ENCODE peak calls at places on chromosomes 12 and 14, in nine cellular contexts. I, U, D, V, Q, A, H, O and L are unnamed samples.
A peak's percentile ranks its signal among the peaks of the same experiment; 100 is the strongest.

GRCh38 chr12:131620520-131620919 is 90.4 kb upstream of the SFSWAP start:
- DNase-seq in U (no peak), O (no peak), Q (no peak), A (no peak), D (no peak), V (no peak), I (no peak), H (no peak), L (no peak)

GRCh38 chr14:32702571-32702970 is 236.1 kb upstream of the NPAS3 start:
- DNase-seq in V (peak; percentile 43), O (no peak), Q (peak; percentile 15), I (peak; percentile 11), A (peak; percentile 10), U (no peak), D (no peak), H (peak; percentile 68), L (no peak)

GRCh38 chr12:42588981-42589464 is 523 bp downstream of the PRICKLE1 start:
- DNase-seq in V (peak; percentile 45), D (no peak), A (peak; percentile 33), O (peak; percentile 41), U (peak; percentile 38), I (no peak), Q (peak; percentile 13), H (peak; percentile 68), L (no peak)

GRCh38 chr12:22874151-22874550 is 249.2 kb downstream of the ETNK1 start:
- DNase-seq in I (no peak), U (no peak), D (no peak), O (no peak), A (no peak), H (no peak), Q (no peak), V (no peak), L (no peak)

GRCh38 chr12:62050785-62051184 is 209.4 kb upstream of the USP15 start:
- DNase-seq in D (no peak), A (no peak), O (no peak), I (no peak), Q (no peak), U (no peak), V (no peak), H (no peak), L (no peak)

GRCh38 chr12:48311313-48311712 is 39.4 kb downstream of the ZNF641 start:
- DNase-seq in V (no peak), I (no peak), A (no peak), O (no peak), D (no peak), Q (no peak), U (no peak), H (no peak), L (no peak)

GRCh38 chr12:115440438-115440837 is 756.5 kb upstream of the TBX3 start:
- DNase-seq in U (peak; percentile 71), O (peak; percentile 45), H (no peak), I (no peak), Q (no peak), D (peak; percentile 42), A (no peak), V (no peak), L (peak; percentile 80)

GRCh38 chr14:31307198-31307597 is 99.6 kb upstream of the HECTD1 start:
- DNase-seq in H (no peak), D (no peak), V (no peak), Q (no peak), A (no peak), O (no peak), I (no peak), U (no peak), L (no peak)

GRCh38 chr12:54357802-54358619 is 6.3 kb downstream of the GPR84 start:
- DNase-seq in H (no peak), A (no peak), I (no peak), U (no peak), O (no peak), Q (peak; percentile 32), V (no peak), D (no peak), L (no peak)

GRCh38 chr12:54360717-54361456 is 3.4 kb downstream of the GPR84 start:
- DNase-seq in U (peak; percentile 82), A (peak; percentile 86), O (peak; percentile 78), I (peak; percentile 70), H (no peak), Q (peak; percentile 84), V (peak; percentile 83), D (peak; percentile 87), L (no peak)

GRCh38 chr12:54358620-54358944 is 5.7 kb downstream of the GPR84 start:
- DNase-seq in H (no peak), A (no peak), V (no peak), U (no peak), Q (no peak), D (no peak), I (no peak), O (no peak), L (no peak)

GRCh38 chr12:54359762-54360351 is 4.4 kb downstream of the GPR84 start:
- DNase-seq in Q (no peak), I (no peak), U (no peak), H (no peak), O (no peak), A (no peak), V (no peak), D (no peak), L (no peak)

DNA sequence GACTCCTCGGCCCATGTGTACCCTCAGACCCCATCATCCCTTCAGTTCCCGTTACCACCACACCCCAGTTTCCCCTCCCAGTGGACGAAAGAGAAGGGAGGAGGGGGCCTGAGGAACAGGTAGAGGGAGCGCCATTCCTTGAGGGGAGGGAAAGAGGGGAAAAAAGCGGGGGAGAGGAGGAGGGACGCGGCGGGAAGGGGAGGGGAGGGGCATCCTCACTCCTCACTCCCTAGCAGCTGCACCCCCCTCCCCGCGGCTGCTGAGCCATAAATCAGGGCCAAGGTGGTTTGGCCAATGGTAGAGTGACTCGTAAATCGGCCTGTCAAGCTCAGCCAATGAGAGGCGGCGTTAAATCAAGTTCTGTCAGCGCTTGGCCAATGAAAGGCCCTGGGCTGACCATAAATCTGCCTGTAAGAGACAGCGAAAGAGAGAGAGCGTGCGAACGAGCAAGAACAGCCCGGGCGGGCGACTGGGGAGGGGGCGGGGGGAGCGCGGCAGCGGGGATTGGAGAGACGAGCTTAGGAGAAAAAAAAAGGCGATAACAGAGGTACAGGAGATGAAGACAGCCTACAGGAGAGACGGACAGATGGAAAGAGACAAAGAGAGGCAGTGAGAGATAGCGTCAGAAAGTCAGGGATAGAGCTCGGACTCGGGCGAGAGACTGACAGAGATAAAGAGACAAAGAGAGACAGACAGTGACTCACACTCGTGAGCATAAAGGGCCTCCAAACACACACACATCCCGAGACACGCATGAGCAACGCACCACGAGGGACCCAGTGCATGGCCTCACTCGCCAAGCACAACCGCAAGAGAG is 5.1 kb downstream of the GPR84 start:
- DNase-seq in D (peak; percentile 95), V (peak; percentile 97), Q (peak; percentile 96), U (peak; percentile 100), H (peak; percentile 97), A (peak; percentile 99), I (peak; percentile 96), O (peak; percentile 99), L (peak; percentile 88)
- TF ChIP-seq POLR2A in D (no peak), V (peak; percentile 18), Q (peak; percentile 26), U (peak; percentile 56), H (no peak), A (peak; percentile 58), I (peak; percentile 32), O (peak; percentile 38), L (peak; percentile 48)

GRCh38 chr14:56297449-56297848 is 179.2 kb downstream of the PELI2 start:
- DNase-seq in Q (no peak), V (no peak), H (no peak), I (no peak), U (no peak), O (no peak), A (no peak), D (no peak), L (no peak)

GRCh38 chr14:56295743-56296142 is 177.5 kb downstream of the PELI2 start:
- DNase-seq in I (no peak), V (no peak), O (no peak), D (no peak), A (no peak), Q (no peak), H (no peak), U (no peak), L (no peak)

GRCh38 chr14:56293506-56293905 is 175.3 kb downstream of the PELI2 start:
- DNase-seq in V (no peak), I (no peak), A (no peak), U (no peak), Q (no peak), D (no peak), O (no peak), H (no peak), L (no peak)

GRCh38 chr14:56290195-56290594 is 172.0 kb downstream of the PELI2 start:
- DNase-seq in I (no peak), H (no peak), Q (no peak), A (no peak), V (no peak), O (no peak), U (no peak), D (no peak), L (no peak)

GRCh38 chr14:56294125-56294524 is 175.9 kb downstream of the PELI2 start:
- DNase-seq in I (no peak), H (no peak), O (no peak), U (no peak), V (no peak), Q (no peak), D (no peak), A (peak; percentile 12), L (no peak)
- TF ChIP-seq POLR2A in I (no peak), H (no peak), O (no peak), U (no peak), V (no peak), Q (no peak), D (no peak), A (no peak), L (no peak)

DNA sequence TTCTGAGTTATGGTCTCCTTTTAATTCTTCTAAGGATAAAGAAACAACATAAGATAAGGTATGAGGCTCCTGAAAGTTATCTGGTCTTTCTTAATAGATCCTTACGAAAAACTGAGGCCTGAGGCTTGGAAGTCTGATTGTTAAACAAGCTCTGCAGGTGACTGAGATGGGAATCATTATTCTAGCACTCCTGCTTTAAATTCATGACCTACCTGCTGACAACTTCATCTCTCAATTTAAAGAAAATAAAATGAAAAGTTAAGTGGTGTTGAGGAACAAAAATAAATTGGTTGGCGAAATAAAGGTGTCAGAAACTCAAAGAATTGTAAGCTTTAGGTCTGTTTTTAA is 80.1 kb downstream of the FAR2 start:
- DNase-seq in O (no peak), Q (no peak), H (no peak), I (no peak), V (no peak), D (no peak), A (no peak), U (no peak), L (no peak)
- TF ChIP-seq POLR2A in O (no peak), Q (no peak), H (no peak), I (no peak), V (no peak), D (no peak), A (no peak), U (no peak), L (no peak)

GRCh38 chr14:50063876-50064420 is 52.4 kb downstream of the VCPKMT start:
- DNase-seq in I (no peak), D (no peak), A (no peak), V (no peak), Q (no peak), H (no peak), U (no peak), O (no peak), L (no peak)

GRCh38 chr14:50060871-50061663 is 55.3 kb downstream of the VCPKMT start:
- DNase-seq in D (no peak), O (peak; percentile 89), Q (peak; percentile 47), I (peak; percentile 72), A (peak; percentile 71), H (peak; percentile 79), V (peak; percentile 72), U (peak; percentile 95), L (peak; percentile 40)

GRCh38 chr14:50061664-50062437 is 54.5 kb downstream of the VCPKMT start:
- DNase-seq in H (no peak), A (peak; percentile 65), V (peak; percentile 32), Q (peak; percentile 79), O (no peak), I (no peak), U (peak; percentile 56), D (peak; percentile 61), L (peak; percentile 30)

GRCh38 chr14:50064993-50065392 is 51.4 kb downstream of the VCPKMT start:
- DNase-seq in O (no peak), I (no peak), H (no peak), V (no peak), Q (peak; percentile 68), A (peak; percentile 64), U (no peak), D (peak; percentile 45), L (no peak)

DNA sequence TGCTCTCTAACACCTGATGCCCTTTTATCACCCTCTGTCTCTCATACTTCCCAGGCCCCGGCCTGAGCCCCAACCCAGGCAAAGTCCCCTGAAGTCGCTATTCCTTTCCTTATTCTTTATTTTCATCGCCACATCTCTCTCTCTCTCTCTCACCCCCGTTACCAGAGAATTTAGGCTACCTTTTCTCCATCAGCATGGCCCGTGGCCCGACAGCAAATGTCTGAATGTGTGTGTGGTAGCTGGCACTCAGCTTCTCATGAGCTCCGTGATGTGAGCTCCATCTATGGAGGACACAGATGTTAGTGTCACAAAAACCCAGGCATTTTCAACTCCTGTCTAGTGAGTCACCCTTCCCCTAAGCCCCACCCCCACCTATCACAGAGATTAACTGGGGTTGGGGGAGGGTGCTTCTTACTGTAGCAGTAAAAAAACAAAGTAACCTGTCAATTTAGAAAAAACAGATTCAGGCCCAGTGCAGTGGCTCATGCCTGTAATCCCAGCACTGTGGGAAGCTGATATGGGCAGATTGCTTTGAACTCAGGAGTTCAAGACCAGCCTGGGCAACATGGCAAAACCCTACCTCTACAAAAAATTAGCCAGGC is 53.8 kb downstream of the VCPKMT start:
- DNase-seq in I (no peak), H (no peak), O (peak; percentile 72), A (peak; percentile 63), D (peak; percentile 38), V (peak; percentile 38), U (peak; percentile 83), Q (peak; percentile 64), L (peak; percentile 33)
- TF ChIP-seq POLR2A in I (no peak), H (no peak), O (no peak), A (no peak), D (no peak), V (no peak), U (no peak), Q (peak; percentile 46), L (no peak)